ENCODE peak calls at places on chromosomes 2 and 18, in nine cellular contexts. W is stomach, O is breast epithelium, C is PC-9, S is cardiac muscle cell, A is brain microvascular endothelial cell, H is MM.1S, I is psoas muscle, Y is right lobe of liver. J is an unnamed sample.

GRCh38 chr18:50454379-50455005 is 79.6 kb downstream of the SKA1 start:
- DNase-seq in W (no peak), O (peak; percentile 18), C (no peak), S (no peak), A (no peak), H (no peak), I (no peak), Y (no peak), J (no peak)

GRCh38 chr2:47559079-47559684 is 156.2 kb downstream of the MSH2 start:
- DNase-seq in W (no peak), O (no peak), C (no peak), S (no peak), A (peak; percentile 12), H (no peak), I (no peak), Y (no peak), J (peak; percentile 24)

GRCh38 chr2:38794235-38794946 is 16.4 kb downstream of the GEMIN6 start:
- DNase-seq in W (no peak), O (no peak), C (no peak), S (no peak), A (no peak), H (no peak), I (no peak), Y (no peak), J (no peak)

GRCh38 chr2:211901226-211901625 is 637.4 kb downstream of the ERBB4 start:
- DNase-seq in W (no peak), O (no peak), C (no peak), S (no peak), A (no peak), H (no peak), I (no peak), Y (no peak), J (no peak)

GRCh38 chr2:139142252-139142651 is 362.1 kb upstream of the NXPH2 start:
- DNase-seq in W (no peak), O (no peak), C (no peak), S (peak; percentile 72), A (no peak), H (peak; percentile 46), I (no peak), Y (no peak), J (no peak)

GRCh38 chr2:219025637-219026585 is 15.4 kb downstream of the CFAP65 start:
- DNase-seq in W (no peak), O (no peak), C (no peak), S (no peak), A (no peak), H (no peak), I (no peak), Y (no peak), J (no peak)

GRCh38 chr2:199775297-199775696 is 75.7 kb downstream of the FTCDNL1 start:
- DNase-seq in W (no peak), O (no peak), C (no peak), S (no peak), A (no peak), H (no peak), I (no peak), Y (no peak), J (no peak)

GRCh38 chr18:6414118-6414722 is 491 bp downstream of the L3MBTL4 start:
- DNase-seq in W (peak; percentile 84), O (peak; percentile 58), C (no peak), S (peak; percentile 55), A (no peak), H (peak; percentile 86), I (peak; percentile 69), Y (peak; percentile 87), J (peak; percentile 77)

GRCh38 chr2:234446404-234447076 is 50.3 kb downstream of the ARL4C start:
- DNase-seq in W (peak; percentile 60), O (peak; percentile 79), C (no peak), S (no peak), A (no peak), H (no peak), I (peak; percentile 46), Y (peak; percentile 61), J (no peak)

GRCh38 chr2:23926289-23926749 is 604 bp downstream of the ATAD2B start:
- DNase-seq in W (peak; percentile 43), O (peak; percentile 32), C (peak; percentile 37), S (peak; percentile 61), A (no peak), H (peak; percentile 40), I (peak; percentile 34), Y (no peak), J (peak; percentile 79)

GRCh38 chr2:23926750-23927627 is at the start of gene ATAD2B:
- DNase-seq in W (peak; percentile 93), O (peak; percentile 90), C (peak; percentile 96), S (peak; percentile 96), A (peak; percentile 89), H (peak; percentile 95), I (peak; percentile 91), Y (peak; percentile 92), J (peak; percentile 92)

GRCh38 chr2:23925702-23926288 is 1.1 kb downstream of the ATAD2B start:
- DNase-seq in W (peak; percentile 52), O (peak; percentile 51), C (peak; percentile 33), S (peak; percentile 53), A (peak; percentile 58), H (peak; percentile 88), I (peak; percentile 43), Y (peak; percentile 48), J (no peak)

GRCh38 chr2:23918837-23919489 is 8.0 kb downstream of the ATAD2B start:
- DNase-seq in W (no peak), O (no peak), C (no peak), S (no peak), A (no peak), H (no peak), I (no peak), Y (no peak), J (no peak)

GRCh38 chr2:23924589-23925359 is 2.1 kb downstream of the ATAD2B start:
- DNase-seq in W (no peak), O (no peak), C (no peak), S (no peak), A (no peak), H (no peak), I (no peak), Y (no peak), J (no peak)
- H3K4me3 ChIP-seq in W (peak overlapping the region; percentile 89), O (peak overlapping the region; percentile 95), C (peak overlapping the region; percentile 99), S (peak overlapping the region; percentile 82), A (peak overlapping the region; percentile 86), H (peak overlapping the region; percentile 79), I (peak overlapping the region; percentile 98), Y (no peak overlapping the region), J (peak overlapping the region; percentile 86)

DNA sequence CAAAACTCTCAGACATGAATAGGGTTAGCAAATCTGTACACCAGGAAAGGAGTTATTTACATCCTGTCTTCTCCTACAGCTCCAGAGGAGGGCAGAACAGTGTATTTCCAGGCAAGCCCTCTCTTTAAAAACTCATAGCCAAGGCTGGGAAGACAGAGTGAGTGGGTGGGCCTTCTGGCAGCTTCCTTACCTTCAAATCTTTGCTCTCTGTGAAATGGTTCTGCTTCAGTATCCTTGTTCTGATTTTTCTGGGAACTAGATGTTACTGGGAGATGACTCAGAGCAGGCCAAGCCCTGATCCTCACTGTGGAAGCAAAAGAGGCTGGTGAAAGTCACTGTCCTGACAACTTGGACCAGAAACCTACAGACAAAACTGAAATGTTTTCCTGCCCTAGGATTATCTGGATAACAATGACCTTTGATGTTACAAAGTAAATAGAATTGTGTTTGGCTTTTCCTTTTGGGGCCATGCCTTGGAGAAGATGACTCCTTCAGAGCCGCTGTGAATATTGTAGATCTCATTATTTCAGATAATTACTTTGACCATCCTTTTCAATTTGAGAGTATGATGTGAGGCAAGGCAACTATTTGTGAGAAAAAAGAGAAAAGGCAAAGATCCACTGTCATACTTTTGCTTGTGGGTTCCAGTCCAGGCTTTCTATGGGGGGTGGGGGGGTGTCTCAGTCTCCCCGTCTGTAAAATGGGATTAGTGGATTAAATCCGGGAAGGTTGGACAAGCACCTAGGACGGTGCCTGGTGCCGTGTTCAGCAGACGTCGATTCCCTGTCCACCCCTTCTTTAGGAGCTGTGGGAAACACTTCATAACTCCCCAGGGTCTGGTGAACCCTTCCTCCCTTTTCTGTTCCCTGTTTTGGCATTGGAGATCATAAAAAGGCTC is 644 bp upstream of the QPCT start:
- DNase-seq in W (no peak), O (no peak), C (no peak), S (no peak), A (peak; percentile 51), H (peak; percentile 64), I (no peak), Y (no peak), J (no peak)
- TF ChIP-seq CTCF in W (no peak), O (peak; percentile 29), C (peak; percentile 38), S (peak; percentile 52), A (peak; percentile 59), H (peak; percentile 55), I (peak; percentile 32), Y (no peak), J (no peak)

DNA sequence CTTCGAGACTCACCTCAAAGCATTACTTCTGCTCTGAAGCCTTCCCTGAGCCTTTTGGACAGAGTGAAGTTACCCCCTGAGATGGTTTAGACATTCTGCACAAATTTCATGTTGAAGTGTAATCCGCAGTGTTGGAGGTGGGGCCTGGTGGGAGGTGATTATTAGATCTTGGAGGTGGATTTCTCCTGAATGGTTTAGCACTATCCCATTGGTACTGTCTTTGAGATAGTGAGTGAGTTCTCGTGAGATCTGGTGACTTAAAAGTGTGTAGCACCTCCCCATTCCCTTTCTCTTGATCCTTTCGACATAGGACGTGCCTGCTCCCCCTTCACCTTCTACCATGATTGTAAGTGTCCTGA is 8.8 kb downstream of the ENOSF1 start:
- DNase-seq in W (peak; percentile 2), O (no peak), C (no peak), S (no peak), A (no peak), H (no peak), I (no peak), Y (no peak), J (no peak)
- H3K27ac ChIP-seq in W (peak overlapping the region; percentile 44), O (peak overlapping the region; percentile 84), C (peak overlapping the region; percentile 73), S (peak overlapping the region; percentile 24), A (no peak overlapping the region), H (no peak overlapping the region), I (no peak overlapping the region), Y (no peak overlapping the region), J (no peak overlapping the region)

GRCh38 chr2:12720181-12720580 is 3.4 kb downstream of the TRIB2 start:
- DNase-seq in W (no peak), O (no peak), C (no peak), S (no peak), A (no peak), H (no peak), I (no peak), Y (no peak), J (no peak)

GRCh38 chr2:12721571-12722444 is 5.1 kb downstream of the TRIB2 start:
- DNase-seq in W (no peak), O (no peak), C (no peak), S (no peak), A (peak; percentile 87), H (no peak), I (no peak), Y (no peak), J (no peak)

GRCh38 chr2:12719400-12720104 is 2.8 kb downstream of the TRIB2 start:
- DNase-seq in W (no peak), O (no peak), C (no peak), S (no peak), A (no peak), H (no peak), I (no peak), Y (no peak), J (no peak)

GRCh38 chr2:12718662-12719399 is 2.1 kb downstream of the TRIB2 start:
- DNase-seq in W (no peak), O (no peak), C (no peak), S (peak; percentile 15), A (no peak), H (no peak), I (no peak), Y (no peak), J (no peak)

DNA sequence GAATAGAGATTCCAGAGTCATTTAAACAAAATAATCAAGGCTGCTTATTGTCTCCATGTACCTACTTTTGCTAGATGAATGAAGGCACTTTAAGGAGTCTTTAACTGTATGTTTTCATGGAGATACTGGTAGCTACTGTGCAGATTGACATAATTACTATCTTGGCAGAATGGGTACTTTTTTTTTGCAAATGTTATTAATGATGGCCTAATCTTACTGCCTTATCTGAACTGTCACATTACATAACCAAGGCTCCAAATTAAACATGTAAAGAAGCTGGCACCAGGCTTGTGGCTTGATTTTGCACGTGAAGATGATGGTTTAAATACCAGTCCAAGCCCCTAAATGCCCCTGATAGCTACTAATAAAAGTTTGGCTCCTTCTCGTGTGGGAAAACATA is 4.0 kb downstream of the TRIB2 start:
- DNase-seq in W (no peak), O (no peak), C (no peak), S (no peak), A (no peak), H (no peak), I (no peak), Y (no peak), J (no peak)
- H3K4me3 ChIP-seq in W (peak overlapping the region; percentile 87), O (peak overlapping the region; percentile 84), C (peak overlapping the region; percentile 96), S (peak overlapping the region; percentile 94), A (peak overlapping the region; percentile 88), H (no peak overlapping the region), I (peak overlapping the region; percentile 90), Y (peak overlapping the region; percentile 68), J (peak overlapping the region; percentile 91)